ENCODE peak calls at places on chromosomes 1 and 21, in four cellular contexts. U is HepG2, V is K562, L is GM12878. R is an unnamed sample.

GRCh38 chr21:38660333-38661295 is 145.1 kb upstream of the ETS2 start:
- DNase-seq in U (no peak), V (no peak), L (no peak), R (no peak)

GRCh38 chr1:40977721-40978120 is 1.8 kb upstream of the CTPS1 start:
- DNase-seq in U (no peak), V (no peak), L (no peak), R (no peak)

GRCh38 chr1:215459136-215459535 is 108.0 kb upstream of the KCTD3 start:
- DNase-seq in U (no peak), V (no peak), L (no peak), R (no peak)

GRCh38 chr1:196977278-196977677 is at the start of gene CFHR5:
- DNase-seq in U (no peak), V (no peak), L (no peak), R (no peak)

GRCh38 chr1:88813474-88813873 is 77.9 kb downstream of the GTF2B start:
- DNase-seq in U (peak; percentile 20), V (no peak), L (no peak), R (no peak)

GRCh38 chr1:193042766-193043691 is 16.1 kb downstream of the UCHL5 start:
- DNase-seq in U (no peak), V (no peak), L (no peak), R (no peak)

GRCh38 chr1:8439015-8439702 is 121.2 kb downstream of the SLC45A1 start:
- DNase-seq in U (peak; percentile 32), V (peak; percentile 76), L (no peak), R (peak; percentile 90)

GRCh38 chr1:100683448-100684349 is 35.8 kb upstream of the VCAM1 start:
- DNase-seq in U (no peak), V (no peak), L (peak; percentile 16), R (peak; percentile 51)

GRCh38 chr1:155226910-155227260 is 18.4 kb downstream of the MTX1 start:
- DNase-seq in U (peak; percentile 38), V (peak; percentile 56), L (no peak), R (no peak)

GRCh38 chr21:17512245-17513213 is at the start of gene CXADR:
- DNase-seq in U (peak; percentile 89), V (peak; percentile 68), L (no peak), R (peak; percentile 48)

DNA sequence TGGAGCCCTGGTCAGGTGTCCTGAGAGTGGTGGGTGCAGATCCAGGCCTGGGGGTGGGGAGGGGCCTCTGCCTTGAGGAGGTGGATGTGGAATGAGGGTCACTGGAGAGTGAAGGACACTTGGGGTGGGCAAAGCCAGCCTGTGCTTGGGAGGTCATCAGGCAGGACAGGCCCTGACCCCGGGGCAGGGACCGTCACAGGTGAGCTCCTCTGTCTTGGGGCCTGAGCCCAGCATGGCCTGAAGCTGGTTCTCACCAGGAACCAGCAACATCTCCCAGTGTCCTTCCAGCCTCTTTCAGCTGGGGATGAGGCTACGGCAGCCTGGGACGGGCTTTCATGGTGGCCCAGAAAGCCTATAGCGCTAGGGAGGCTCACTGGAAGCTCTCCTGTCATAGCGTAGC is 831 bp upstream of the KRTAP10-2 start:
- DNase-seq in U (no peak), V (no peak), L (no peak), R (no peak)
- TF ChIP-seq MYC in U (no peak), V (no peak), L (no peak), R (no peak)

GRCh38 chr1:27968692-27969091 is 8.9 kb downstream of the XKR8 start:
- DNase-seq in U (no peak), V (no peak), L (no peak), R (no peak)

GRCh38 chr1:27973771-27974452 is 14.1 kb downstream of the XKR8 start:
- DNase-seq in U (no peak), V (no peak), L (no peak), R (no peak)

GRCh38 chr1:27971674-27972073 is 11.9 kb downstream of the XKR8 start:
- DNase-seq in U (no peak), V (no peak), L (no peak), R (no peak)

GRCh38 chr1:27970401-27970800 is 10.6 kb downstream of the XKR8 start:
- DNase-seq in U (no peak), V (no peak), L (no peak), R (no peak)

DNA sequence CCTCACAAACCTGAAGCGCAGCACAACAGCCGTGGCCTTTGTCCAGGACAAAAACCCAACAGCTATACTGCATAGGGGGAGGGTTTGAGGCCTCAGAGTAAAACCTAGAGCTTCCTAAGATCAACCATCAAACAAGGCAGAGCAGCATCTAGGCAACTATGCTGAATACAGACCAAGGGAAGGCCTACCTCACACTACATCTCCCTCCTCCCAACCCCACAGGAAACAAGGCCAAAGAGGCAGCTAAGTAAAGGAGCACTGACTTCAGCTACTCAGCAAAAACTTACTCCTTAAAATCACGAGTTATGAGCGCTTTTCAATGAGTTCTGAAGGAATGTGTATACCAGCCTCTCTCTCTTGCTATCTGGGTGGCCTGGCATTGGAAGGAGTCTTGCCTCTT is 12.4 kb downstream of the XKR8 start:
- DNase-seq in U (no peak), V (no peak), L (no peak), R (no peak)
- TF ChIP-seq EZH2 in U (no peak), V (no peak), L (no peak), R (no peak)

GRCh38 chr1:61080408-61081134 is 1.8 kb upstream of the NFIA start:
- DNase-seq in U (no peak), V (no peak), L (no peak), R (peak; percentile 48)
- TF ChIP-seq MYC in U (no peak), V (no peak), L (no peak), R (no peak)

DNA sequence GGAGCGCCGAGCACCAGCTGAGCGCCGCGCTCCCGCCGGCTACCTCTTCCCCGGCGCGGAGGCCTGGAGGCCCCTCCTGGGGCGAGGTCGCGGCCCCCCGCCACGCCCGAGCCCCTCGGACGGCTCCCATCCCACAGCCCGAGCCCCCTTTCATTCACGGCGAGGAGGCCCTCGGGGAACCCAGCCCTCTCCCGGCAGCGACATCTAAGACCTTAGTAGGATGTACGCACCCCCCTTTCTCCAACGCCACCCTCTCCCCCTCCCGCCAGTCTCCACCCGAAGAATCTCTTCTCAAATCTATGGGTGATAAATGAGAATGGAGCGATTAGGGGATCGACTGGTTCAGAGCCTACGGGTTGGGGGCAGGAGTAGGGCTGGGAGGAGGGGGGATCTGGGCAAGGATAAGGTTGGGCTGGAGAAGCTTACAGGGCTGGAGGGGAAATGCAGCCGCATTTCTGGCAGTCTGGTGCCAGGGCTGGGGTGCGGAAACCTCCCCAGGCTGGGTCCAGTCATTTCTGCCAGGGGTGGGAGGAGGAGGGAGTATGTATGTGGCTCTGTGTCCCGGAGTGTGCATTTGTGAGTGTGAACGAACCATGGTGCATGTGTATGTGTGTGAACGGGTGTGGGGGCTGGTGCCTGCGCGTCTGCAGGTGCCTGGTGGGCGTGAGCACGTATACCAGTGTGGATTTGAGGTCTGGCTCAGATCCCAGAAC is 10.3 kb downstream of the C1orf216 start:
- DNase-seq in U (no peak), V (peak; percentile 9), L (no peak), R (no peak)
- TF ChIP-seq EZH2 in U (no peak), V (no peak), L (no peak), R (no peak)

GRCh38 chr1:227898502-227899140 is 49.1 kb downstream of the WNT9A start:
- DNase-seq in U (no peak), V (no peak), L (no peak), R (no peak)
- TF ChIP-seq MYC in U (no peak), V (no peak), L (no peak), R (no peak)

R was measured in endothelial cell of umbilical vein.